ENCODE peak calls at places on chromosome 6, in seven cellular contexts. X is KBM-7; U is stimulated activated CD8-positive, alpha-beta memory T cell treated with anti-CD3 and anti-CD28 coated beads, Interleukin-7, amount 100 ng/mL, for 1 hour; O is CD4-positive, alpha-beta T cell; P is astrocyte of the hippocampus; T is effector CD4-positive, alpha-beta T cell; V is cardiac fibroblast. A is an unnamed sample.

GRCh38 chr6:102680413-102680812 is 1286.9 kb downstream of the GRIK2 start:
- DNase-seq in V (no peak), U (no peak), O (no peak), X (no peak), P (no peak), T (no peak), A (no peak)

GRCh38 chr6:17130786-17131185 is 28.9 kb downstream of the STMND1 start:
- DNase-seq in T (no peak), O (no peak), X (no peak), U (no peak), V (no peak), P (no peak), A (no peak)

GRCh38 chr6:33815854-33816253 is 12.1 kb upstream of the MLN start:
- DNase-seq in T (no peak), X (no peak), O (no peak), P (peak), U (no peak), V (peak), A (no peak)

GRCh38 chr6:6818078-6818639 is 229.6 kb downstream of the LY86 start:
- DNase-seq in X (no peak), T (no peak), P (no peak), O (no peak), U (no peak), V (no peak), A (no peak)

GRCh38 chr6:46734867-46735719 is at the start of gene PLA2G7:
- DNase-seq in O (no peak), T (no peak), X (no peak), V (no peak), P (peak), U (no peak), A (no peak)

GRCh38 chr6:24951831-24952299 is 16.1 kb upstream of the RIPOR2 start:
- DNase-seq in P (no peak), X (peak), V (no peak), U (no peak), O (peak), T (peak), A (no peak)

GRCh38 chr6:53244958-53245357 is 96.3 kb upstream of the GCM1 start:
- DNase-seq in U (no peak), P (no peak), V (no peak), X (peak), T (no peak), O (no peak), A (peak)

GRCh38 chr6:43913388-43914271 is 143.6 kb downstream of the VEGFA start:
- DNase-seq in U (no peak), O (no peak), P (no peak), V (peak), X (no peak), T (no peak), A (no peak)

GRCh38 chr6:107185570-107185969 is 70.3 kb upstream of the BEND3 start:
- DNase-seq in T (no peak), V (peak), X (no peak), U (no peak), P (peak), O (no peak), A (no peak)

GRCh38 chr6:105109955-105110650 is 69.7 kb downstream of the POPDC3 start:
- DNase-seq in V (no peak), U (no peak), X (no peak), O (no peak), P (no peak), T (no peak), A (no peak)

GRCh38 chr6:1624071-1624847 is 14.5 kb downstream of the FOXC1 start:
- DNase-seq in T (no peak), V (no peak), O (no peak), P (peak), U (no peak), X (no peak), A (peak)

GRCh38 chr6:150826788-150827187 is 38.7 kb upstream of the MTHFD1L start:
- DNase-seq in O (no peak), P (no peak), U (no peak), V (no peak), X (no peak), T (no peak), A (no peak)

GRCh38 chr6:125789167-125789566 is 1.6 kb upstream of the NCOA7 start:
- DNase-seq in U (no peak), V (peak), O (no peak), T (no peak), X (peak), P (no peak), A (no peak)

GRCh38 chr6:7846971-7847818 is 63.4 kb downstream of the TXNDC5 start:
- DNase-seq in U (no peak), X (no peak), V (peak), P (peak), O (no peak), T (no peak), A (no peak)

GRCh38 chr6:147063469-147064031 is 140.7 kb upstream of the STXBP5 start:
- DNase-seq in X (no peak), O (no peak), P (peak), U (no peak), T (no peak), V (peak), A (no peak)

GRCh38 chr6:139904158-139904533 is 529.7 kb upstream of the CITED2 start:
- DNase-seq in T (no peak), X (no peak), P (no peak), U (no peak), O (no peak), V (no peak), A (no peak)

GRCh38 chr6:84309336-84309735 is 81.9 kb upstream of the CEP162 start:
- DNase-seq in X (no peak), T (no peak), P (no peak), V (no peak), U (no peak), O (no peak), A (no peak)

GRCh38 chr6:14401181-14401745 is 283.7 kb downstream of the CD83 start:
- DNase-seq in P (peak), T (no peak), O (no peak), U (no peak), X (no peak), V (no peak), A (no peak)

GRCh38 chr6:15948930-15949900 is 179.7 kb upstream of the MYLIP start:
- DNase-seq in P (peak), U (no peak), O (no peak), V (no peak), X (no peak), T (no peak), A (no peak)

A was measured in T-helper 2 cell.